ENCODE peak calls at places on chromosomes 6 and 20, in eight cellular contexts. W, K, F, A, Q, N, Z and R are unnamed samples.

GRCh38 chr6:24522090-24522820 is 27.5 kb downstream of the ALDH5A1 start:
- DNase-seq in W (no peak), K (peak), F (peak), A (peak), Q (no peak), N (no peak), Z (no peak), R (no peak)

GRCh38 chr20:36887779-36888133 is 11.8 kb downstream of the TLDC2 start:
- DNase-seq in W (no peak), K (no peak), F (peak), A (peak), Q (no peak), N (no peak), Z (no peak), R (no peak)

GRCh38 chr6:95866732-95867131 is 149.0 kb upstream of the FUT9 start:
- DNase-seq in W (no peak), K (peak), F (peak), A (no peak), Q (no peak), N (no peak), Z (peak), R (no peak)

GRCh38 chr6:161232001-161232400 is 41.9 kb downstream of the AGPAT4 start:
- DNase-seq in W (no peak), K (no peak), F (no peak), A (no peak), Q (no peak), N (no peak), Z (no peak), R (no peak)

GRCh38 chr6:40588070-40588384 is 863 bp upstream of the LRFN2 start:
- DNase-seq in W (no peak), K (no peak), F (no peak), A (no peak), Q (no peak), N (no peak), Z (no peak), R (no peak)

GRCh38 chr6:142355481-142356174 is 53.8 kb downstream of the ADGRG6 start:
- DNase-seq in W (no peak), K (no peak), F (no peak), A (no peak), Q (no peak), N (no peak), Z (no peak), R (no peak)

GRCh38 chr6:104680539-104680938 is 179.2 kb downstream of the HACE1 start:
- DNase-seq in W (no peak), K (no peak), F (no peak), A (no peak), Q (no peak), N (no peak), Z (no peak), R (no peak)

GRCh38 chr20:32585519-32586127 is 490 bp upstream of the NOL4L start:
- DNase-seq in W (no peak), K (no peak), F (no peak), A (no peak), Q (no peak), N (no peak), Z (no peak), R (no peak)

GRCh38 chr20:50312682-50313187 is 122.1 kb downstream of the CEBPB start:
- DNase-seq in W (no peak), K (peak), F (peak), A (peak), Q (no peak), N (peak), Z (no peak), R (no peak)

GRCh38 chr6:43286995-43287716 is 10.9 kb upstream of the SLC22A7 start:
- DNase-seq in W (no peak), K (no peak), F (no peak), A (no peak), Q (no peak), N (no peak), Z (no peak), R (no peak)

GRCh38 chr20:58551631-58552030 is 36.4 kb upstream of the APCDD1L start:
- DNase-seq in W (no peak), K (no peak), F (no peak), A (no peak), Q (no peak), N (no peak), Z (peak), R (no peak)

GRCh38 chr6:47440722-47441121 is 36.9 kb upstream of the CD2AP start:
- DNase-seq in W (no peak), K (no peak), F (no peak), A (no peak), Q (no peak), N (no peak), Z (no peak), R (no peak)

GRCh38 chr6:75285156-75285639 is 606 bp upstream of the TMEM30A start:
- DNase-seq in W (no peak), K (no peak), F (no peak), A (no peak), Q (peak), N (no peak), Z (no peak), R (no peak)

GRCh38 chr6:168061269-168062210 is 17.5 kb downstream of the FRMD1 start:
- DNase-seq in W (no peak), K (no peak), F (no peak), A (no peak), Q (no peak), N (no peak), Z (no peak), R (no peak)

GRCh38 chr6:123055266-123055665 is 59.2 kb downstream of the CLVS2 start:
- DNase-seq in W (no peak), K (no peak), F (peak), A (no peak), Q (no peak), N (no peak), Z (no peak), R (peak)

GRCh38 chr6:124433369-124434064 is 528.7 kb upstream of the RNF217 start:
- DNase-seq in W (no peak), K (peak), F (no peak), A (no peak), Q (no peak), N (no peak), Z (no peak), R (no peak)

GRCh38 chr20:52945862-52946522 is 26.2 kb upstream of the TSHZ2 start:
- DNase-seq in W (no peak), K (no peak), F (no peak), A (no peak), Q (no peak), N (no peak), Z (no peak), R (no peak)

GRCh38 chr6:105483492-105483891 is 80.6 kb upstream of the PREP start:
- DNase-seq in W (no peak), K (peak), F (peak), A (peak), Q (no peak), N (no peak), Z (no peak), R (peak)

GRCh38 chr6:124885171-124885570 is 77.1 kb upstream of the RNF217 start:
- DNase-seq in W (no peak), K (peak), F (no peak), A (no peak), Q (no peak), N (no peak), Z (no peak), R (no peak)

GRCh38 chr6:128069180-128069579 is 168.3 kb upstream of the THEMIS start:
- DNase-seq in W (no peak), K (peak), F (peak), A (peak), Q (no peak), N (no peak), Z (no peak), R (peak)

GRCh38 chr6:80610821-80611220 is 504.4 kb downstream of the BCKDHB start:
- DNase-seq in W (no peak), K (peak), F (peak), A (peak), Q (no peak), N (no peak), Z (no peak), R (peak)

GRCh38 chr6:136051140-136051775 is 198.9 kb downstream of the MTFR2 start:
- DNase-seq in W (no peak), K (peak), F (no peak), A (peak), Q (no peak), N (no peak), Z (no peak), R (no peak)

GRCh38 chr20:49230575-49231211 is 11.5 kb downstream of the DDX27 start:
- DNase-seq in W (no peak), K (peak), F (no peak), A (peak), Q (peak), N (no peak), Z (peak), R (peak)

GRCh38 chr6:130602151-130602770 is 224.9 kb upstream of the SMLR1 start:
- DNase-seq in W (no peak), K (peak), F (peak), A (peak), Q (no peak), N (no peak), Z (no peak), R (peak)

GRCh38 chr6:112469306-112469705 is 122.2 kb downstream of the RFPL4B start:
- DNase-seq in W (no peak), K (no peak), F (no peak), A (no peak), Q (no peak), N (no peak), Z (no peak), R (no peak)

GRCh38 chr6:140541288-140541687 is 1166.8 kb upstream of the CITED2 start:
- DNase-seq in W (no peak), K (peak), F (peak), A (no peak), Q (no peak), N (no peak), Z (no peak), R (no peak)

GRCh38 chr6:28124350-28124970 is at the start of gene ZSCAN16:
- DNase-seq in W (peak), K (peak), F (peak), A (peak), Q (peak), N (peak), Z (peak), R (no peak)

GRCh38 chr6:74447013-74447412 is 751.0 kb downstream of the CD109 start:
- DNase-seq in W (no peak), K (peak), F (peak), A (peak), Q (no peak), N (no peak), Z (no peak), R (no peak)

GRCh38 chr6:125041740-125042459 is 79.7 kb downstream of the RNF217 start:
- DNase-seq in W (no peak), K (no peak), F (peak), A (no peak), Q (no peak), N (no peak), Z (no peak), R (peak)

DNA sequence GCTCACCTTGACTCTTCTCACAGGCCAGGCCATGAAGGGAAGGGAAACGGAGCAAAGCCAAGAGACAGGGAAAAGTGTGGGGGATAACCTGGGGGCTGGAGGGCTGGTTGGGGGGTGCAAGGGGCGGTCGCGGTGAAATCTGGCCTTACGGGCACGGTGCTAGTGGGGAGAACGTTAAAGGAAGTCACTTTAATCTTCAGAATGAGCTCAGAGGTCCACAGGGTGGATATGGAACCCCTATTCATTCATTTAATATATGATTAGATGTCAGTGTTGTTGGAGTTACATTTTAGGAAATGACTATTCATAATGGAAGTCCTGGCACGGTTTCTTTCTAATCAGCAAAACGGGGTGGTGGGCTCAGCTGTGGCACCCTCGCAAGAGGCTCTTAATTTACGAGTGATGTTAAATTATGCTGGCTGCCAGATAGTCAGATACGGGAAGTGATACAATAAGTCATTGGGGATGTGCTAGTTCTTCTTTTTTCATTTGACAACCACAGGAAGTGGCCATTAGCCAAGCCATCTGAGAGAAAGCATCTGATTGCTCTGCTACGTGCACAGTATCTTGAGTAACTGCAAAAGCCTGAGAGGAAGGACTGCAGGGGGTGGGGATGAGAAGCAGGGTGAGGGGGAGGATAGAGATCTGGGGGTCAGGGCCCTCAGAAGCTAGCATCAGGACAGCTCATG is 253.0 kb downstream of the QKI start:
- DNase-seq in W (no peak), K (peak), F (peak), A (peak), Q (peak), N (peak), Z (no peak), R (peak)
- H3K4me3 ChIP-seq in W (no peak), K (no peak), F (no peak), A (no peak), Q (no peak), N (no peak), Z (no peak), R (no peak)

GRCh38 chr6:33273924-33274902 is 2.3 kb downstream of the RPS18 start:
- DNase-seq in W (no peak), K (no peak), F (no peak), A (no peak), Q (no peak), N (no peak), Z (no peak), R (no peak)
- H3K4me3 ChIP-seq in W (no peak), K (peak), F (peak), A (no peak), Q (peak), N (no peak), Z (peak), R (peak)

GRCh38 chr6:138107078-138107751 is at the start of gene PERP:
- DNase-seq in W (peak), K (peak), F (peak), A (peak), Q (no peak), N (peak), Z (peak), R (no peak)

GRCh38 chr6:138107752-138108592 is 753 bp upstream of the PERP start:
- DNase-seq in W (no peak), K (no peak), F (no peak), A (no peak), Q (no peak), N (peak), Z (peak), R (no peak)

GRCh38 chr6:138110229-138110628 is 3.0 kb upstream of the PERP start:
- DNase-seq in W (no peak), K (no peak), F (no peak), A (no peak), Q (no peak), N (no peak), Z (no peak), R (no peak)

GRCh38 chr6:138106665-138107077 is 548 bp downstream of the PERP start:
- DNase-seq in W (no peak), K (peak), F (no peak), A (no peak), Q (no peak), N (no peak), Z (no peak), R (no peak)

GRCh38 chr6:138109042-138109997 is 2.1 kb upstream of the PERP start:
- DNase-seq in W (peak), K (peak), F (peak), A (peak), Q (peak), N (peak), Z (peak), R (no peak)
- H3K4me3 ChIP-seq in W (no peak), K (no peak), F (no peak), A (no peak), Q (no peak), N (no peak), Z (no peak), R (no peak)

GRCh38 chr20:39049684-39050554 is 87.8 kb downstream of the DHX35 start:
- DNase-seq in W (peak), K (peak), F (peak), A (peak), Q (peak), N (peak), Z (peak), R (peak)

GRCh38 chr20:39052676-39053075 is 90.5 kb downstream of the DHX35 start:
- DNase-seq in W (no peak), K (no peak), F (no peak), A (no peak), Q (no peak), N (no peak), Z (no peak), R (no peak)

GRCh38 chr20:39048000-39048696 is 86.0 kb downstream of the DHX35 start:
- DNase-seq in W (peak), K (peak), F (peak), A (peak), Q (peak), N (peak), Z (peak), R (peak)

GRCh38 chr20:39049148-39049547 is 87.0 kb downstream of the DHX35 start:
- DNase-seq in W (no peak), K (no peak), F (no peak), A (no peak), Q (no peak), N (no peak), Z (no peak), R (no peak)

GRCh38 chr20:39050555-39050902 is 88.4 kb downstream of the DHX35 start:
- DNase-seq in W (no peak), K (no peak), F (no peak), A (no peak), Q (no peak), N (no peak), Z (no peak), R (no peak)
- H3K4me3 ChIP-seq in W (peak), K (peak), F (peak), A (peak), Q (peak), N (peak), Z (peak), R (peak)

GRCh38 chr6:137811121-137811911 is 55.7 kb upstream of the TNFAIP3 start:
- DNase-seq in W (peak), K (peak), F (peak), A (peak), Q (peak), N (peak), Z (peak), R (peak)
- H3K4me3 ChIP-seq in W (peak), K (peak), F (no peak), A (no peak), Q (peak), N (no peak), Z (no peak), R (no peak)

GRCh38 chr6:1389791-1390070 is 355 bp downstream of the FOXF2 start:
- DNase-seq in W (no peak), K (no peak), F (no peak), A (no peak), Q (no peak), N (no peak), Z (no peak), R (no peak)
- H3K4me3 ChIP-seq in W (no peak), K (peak), F (peak), A (peak), Q (no peak), N (peak), Z (peak), R (peak)